ENCODE peak calls at places on chromosome 22, in five cellular contexts. One of them, this sample, is unnamed.
A peak's percentile ranks its signal among the peaks of the same experiment; 100 is the strongest.

GRCh38 chr22:20429254-20430100 is 8.1 kb downstream of the SCARF2 start:
- DNase-seq in uterus: peak; percentile 20
- DNase-seq in right atrium auricular region: peak; percentile 56
- DNase-seq in naive thymus-derived CD4-positive, alpha-beta T cell: peak; percentile 78
- DNase-seq in upper lobe of right lung: peak; percentile 86
- DNase-seq in this sample: no peak

GRCh38 chr22:48755332-48755949 is 1072.2 kb downstream of the BRD1 start:
- DNase-seq in right atrium auricular region: peak; percentile 40
- DNase-seq in naive thymus-derived CD4-positive, alpha-beta T cell: no peak
- DNase-seq in upper lobe of right lung: no peak
- DNase-seq in uterus: no peak
- DNase-seq in this sample: peak; percentile 36

GRCh38 chr22:24964441-24964840 is 11.9 kb downstream of the KIAA1671 start:
- DNase-seq in upper lobe of right lung: no peak
- DNase-seq in naive thymus-derived CD4-positive, alpha-beta T cell: no peak
- DNase-seq in uterus: no peak
- DNase-seq in right atrium auricular region: no peak
- DNase-seq in this sample: no peak

GRCh38 chr22:30265851-30266444 is 703 bp downstream of the OSM start:
- DNase-seq in upper lobe of right lung: peak; percentile 87
- DNase-seq in naive thymus-derived CD4-positive, alpha-beta T cell: peak; percentile 84
- DNase-seq in right atrium auricular region: no peak
- DNase-seq in uterus: no peak
- DNase-seq in this sample: no peak

GRCh38 chr22:27990879-27991278 is 71.8 kb upstream of the PITPNB start:
- DNase-seq in upper lobe of right lung: no peak
- DNase-seq in uterus: peak; percentile 51
- DNase-seq in right atrium auricular region: peak; percentile 84
- DNase-seq in naive thymus-derived CD4-positive, alpha-beta T cell: no peak
- DNase-seq in this sample: peak; percentile 80

GRCh38 chr22:49657275-49657973 is 170.2 kb downstream of the BRD1 start:
- DNase-seq in right atrium auricular region: peak; percentile 71
- DNase-seq in uterus: peak; percentile 79
- DNase-seq in upper lobe of right lung: peak; percentile 77
- DNase-seq in naive thymus-derived CD4-positive, alpha-beta T cell: peak; percentile 73
- DNase-seq in this sample: no peak

GRCh38 chr22:18024956-18025720 is 777 bp upstream of the MICAL3 start:
- DNase-seq in right atrium auricular region: no peak
- DNase-seq in naive thymus-derived CD4-positive, alpha-beta T cell: no peak
- DNase-seq in uterus: no peak
- DNase-seq in upper lobe of right lung: no peak
- DNase-seq in this sample: no peak

GRCh38 chr22:45831394-45831793 is 145.6 kb downstream of the WNT7B start:
- DNase-seq in uterus: no peak
- DNase-seq in upper lobe of right lung: no peak
- DNase-seq in naive thymus-derived CD4-positive, alpha-beta T cell: no peak
- DNase-seq in right atrium auricular region: no peak
- DNase-seq in this sample: no peak

GRCh38 chr22:40383905-40384304 is 13.5 kb downstream of the SGSM3 start:
- DNase-seq in upper lobe of right lung: no peak
- DNase-seq in uterus: no peak
- DNase-seq in naive thymus-derived CD4-positive, alpha-beta T cell: no peak
- DNase-seq in right atrium auricular region: no peak
- DNase-seq in this sample: no peak

GRCh38 chr22:36056980-36057379 is 28.4 kb upstream of the RBFOX2 start:
- DNase-seq in naive thymus-derived CD4-positive, alpha-beta T cell: no peak
- DNase-seq in right atrium auricular region: no peak
- DNase-seq in uterus: no peak
- DNase-seq in upper lobe of right lung: no peak
- DNase-seq in this sample: no peak

GRCh38 chr22:22925795-22926358 is 38.3 kb downstream of the IGLL5 start:
- DNase-seq in right atrium auricular region: no peak
- DNase-seq in naive thymus-derived CD4-positive, alpha-beta T cell: no peak
- DNase-seq in upper lobe of right lung: no peak
- DNase-seq in uterus: no peak
- DNase-seq in this sample: no peak

GRCh38 chr22:29480512-29481264 is 670 bp downstream of the NEFH start:
- DNase-seq in upper lobe of right lung: peak; percentile 74
- DNase-seq in right atrium auricular region: no peak
- DNase-seq in uterus: no peak
- DNase-seq in naive thymus-derived CD4-positive, alpha-beta T cell: no peak
- DNase-seq in this sample: no peak

GRCh38 chr22:30948930-30949342 is 19.6 kb downstream of the MORC2 start:
- DNase-seq in naive thymus-derived CD4-positive, alpha-beta T cell: no peak
- DNase-seq in upper lobe of right lung: no peak
- DNase-seq in right atrium auricular region: no peak
- DNase-seq in uterus: no peak
- DNase-seq in this sample: no peak

GRCh38 chr22:17919276-17920144 is 104.9 kb downstream of the MICAL3 start:
- DNase-seq in uterus: peak; percentile 14
- DNase-seq in upper lobe of right lung: no peak
- DNase-seq in right atrium auricular region: no peak
- DNase-seq in naive thymus-derived CD4-positive, alpha-beta T cell: no peak
- DNase-seq in this sample: no peak

GRCh38 chr22:20867179-20868099 is 8.6 kb downstream of the SNAP29 start:
- DNase-seq in uterus: peak; percentile 54
- DNase-seq in naive thymus-derived CD4-positive, alpha-beta T cell: no peak
- DNase-seq in right atrium auricular region: peak; percentile 79
- DNase-seq in upper lobe of right lung: no peak
- DNase-seq in this sample: no peak

GRCh38 chr22:50016988-50017700 is 4.6 kb upstream of the IL17REL start:
- DNase-seq in right atrium auricular region: no peak
- DNase-seq in naive thymus-derived CD4-positive, alpha-beta T cell: no peak
- DNase-seq in uterus: peak; percentile 12
- DNase-seq in upper lobe of right lung: no peak
- DNase-seq in this sample: peak; percentile 57

GRCh38 chr22:39661842-39662676 is 91.5 kb downstream of the CACNA1I start:
- DNase-seq in uterus: peak; percentile 25
- DNase-seq in upper lobe of right lung: no peak
- DNase-seq in right atrium auricular region: no peak
- DNase-seq in naive thymus-derived CD4-positive, alpha-beta T cell: peak; percentile 89
- DNase-seq in this sample: no peak

GRCh38 chr22:44576311-44577260 is 78.6 kb upstream of the RTL6 start:
- DNase-seq in uterus: no peak
- DNase-seq in right atrium auricular region: no peak
- DNase-seq in naive thymus-derived CD4-positive, alpha-beta T cell: no peak
- DNase-seq in upper lobe of right lung: peak; percentile 60
- DNase-seq in this sample: no peak

GRCh38 chr22:36022162-36022561 is 6.5 kb downstream of the RBFOX2 start:
- DNase-seq in upper lobe of right lung: no peak
- DNase-seq in naive thymus-derived CD4-positive, alpha-beta T cell: no peak
- DNase-seq in right atrium auricular region: no peak
- DNase-seq in uterus: no peak
- DNase-seq in this sample: no peak

GRCh38 chr22:33922268-33922667 is 2.0 kb upstream of the LARGE1 start:
- DNase-seq in naive thymus-derived CD4-positive, alpha-beta T cell: no peak
- DNase-seq in right atrium auricular region: peak; percentile 67
- DNase-seq in uterus: peak; percentile 51
- DNase-seq in upper lobe of right lung: no peak
- DNase-seq in this sample: no peak

GRCh38 chr22:45242778-45243191 is 2.1 kb upstream of the KIAA0930 start:
- DNase-seq in upper lobe of right lung: no peak
- DNase-seq in right atrium auricular region: no peak
- DNase-seq in naive thymus-derived CD4-positive, alpha-beta T cell: no peak
- DNase-seq in uterus: no peak
- DNase-seq in this sample: no peak

GRCh38 chr22:37303821-37304274 is 21.5 kb downstream of the CYTH4 start:
- DNase-seq in naive thymus-derived CD4-positive, alpha-beta T cell: no peak
- DNase-seq in uterus: no peak
- DNase-seq in right atrium auricular region: peak; percentile 64
- DNase-seq in upper lobe of right lung: peak; percentile 83
- DNase-seq in this sample: no peak
- H3K27ac ChIP-seq in naive thymus-derived CD4-positive, alpha-beta T cell: peak overlapping the region; percentile 84
- H3K27ac ChIP-seq in uterus: no peak overlapping the region
- H3K27ac ChIP-seq in right atrium auricular region: no peak overlapping the region
- H3K27ac ChIP-seq in upper lobe of right lung: peak overlapping the region; percentile 19
- H3K27ac ChIP-seq in this sample: no peak overlapping the region

GRCh38 chr22:42786606-42787356 is 66.1 kb upstream of the A4GALT start:
- DNase-seq in naive thymus-derived CD4-positive, alpha-beta T cell: no peak
- DNase-seq in right atrium auricular region: no peak
- DNase-seq in upper lobe of right lung: no peak
- DNase-seq in uterus: no peak
- DNase-seq in this sample: no peak
- H3K4me3 ChIP-seq in naive thymus-derived CD4-positive, alpha-beta T cell: no peak overlapping the region
- H3K4me3 ChIP-seq in right atrium auricular region: no peak overlapping the region
- H3K4me3 ChIP-seq in upper lobe of right lung: no peak overlapping the region
- H3K4me3 ChIP-seq in uterus: no peak overlapping the region
- H3K4me3 ChIP-seq in this sample: no peak overlapping the region

DNA sequence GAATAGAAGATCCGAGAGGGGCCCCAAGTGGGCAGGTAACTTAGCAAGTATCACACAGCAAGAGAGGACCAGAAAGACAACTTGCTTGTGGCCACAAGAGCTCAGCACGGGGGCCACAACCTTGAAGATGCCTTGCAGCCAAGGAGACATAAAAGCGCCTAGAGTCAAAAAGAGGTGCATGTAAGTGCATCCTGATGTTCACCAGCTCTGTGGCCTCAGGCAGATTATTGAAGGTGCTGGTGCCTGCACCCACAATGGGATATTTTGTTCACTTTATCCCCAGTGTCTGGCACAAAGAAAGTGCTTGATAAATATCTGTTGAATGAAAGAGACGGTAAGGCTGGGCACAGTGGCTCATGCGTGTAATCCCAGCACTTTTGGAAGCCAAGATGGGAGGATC is 106.0 kb upstream of the ASPHD2 start:
- DNase-seq in naive thymus-derived CD4-positive, alpha-beta T cell: no peak
- DNase-seq in upper lobe of right lung: no peak
- DNase-seq in uterus: no peak
- DNase-seq in right atrium auricular region: no peak
- DNase-seq in this sample: no peak
- H3K27ac ChIP-seq in naive thymus-derived CD4-positive, alpha-beta T cell: no peak overlapping the region
- H3K27ac ChIP-seq in upper lobe of right lung: no peak overlapping the region
- H3K27ac ChIP-seq in uterus: no peak overlapping the region
- H3K27ac ChIP-seq in right atrium auricular region: no peak overlapping the region
- H3K27ac ChIP-seq in this sample: no peak overlapping the region

GRCh38 chr22:19226428-19226827 is 47.9 kb upstream of the SLC25A1 start:
- DNase-seq in right atrium auricular region: no peak
- DNase-seq in uterus: no peak
- DNase-seq in naive thymus-derived CD4-positive, alpha-beta T cell: no peak
- DNase-seq in upper lobe of right lung: no peak
- DNase-seq in this sample: no peak

GRCh38 chr22:19225560-19225959 is 47.0 kb upstream of the SLC25A1 start:
- DNase-seq in upper lobe of right lung: no peak
- DNase-seq in uterus: no peak
- DNase-seq in right atrium auricular region: no peak
- DNase-seq in naive thymus-derived CD4-positive, alpha-beta T cell: no peak
- DNase-seq in this sample: no peak

GRCh38 chr22:19223617-19224016 is 45.1 kb upstream of the SLC25A1 start:
- DNase-seq in right atrium auricular region: no peak
- DNase-seq in naive thymus-derived CD4-positive, alpha-beta T cell: no peak
- DNase-seq in upper lobe of right lung: no peak
- DNase-seq in uterus: no peak
- DNase-seq in this sample: no peak

GRCh38 chr22:19224557-19224956 is 46.0 kb upstream of the SLC25A1 start:
- DNase-seq in uterus: no peak
- DNase-seq in naive thymus-derived CD4-positive, alpha-beta T cell: no peak
- DNase-seq in upper lobe of right lung: no peak
- DNase-seq in right atrium auricular region: no peak
- DNase-seq in this sample: no peak

GRCh38 chr22:19224985-19225384 is 46.4 kb upstream of the SLC25A1 start:
- DNase-seq in right atrium auricular region: no peak
- DNase-seq in naive thymus-derived CD4-positive, alpha-beta T cell: no peak
- DNase-seq in upper lobe of right lung: no peak
- DNase-seq in uterus: no peak
- DNase-seq in this sample: no peak
- H3K4me3 ChIP-seq in right atrium auricular region: no peak overlapping the region
- H3K4me3 ChIP-seq in naive thymus-derived CD4-positive, alpha-beta T cell: no peak overlapping the region
- H3K4me3 ChIP-seq in upper lobe of right lung: no peak overlapping the region
- H3K4me3 ChIP-seq in uterus: no peak overlapping the region
- H3K4me3 ChIP-seq in this sample: no peak overlapping the region

This sample was measured in coronary artery.